ENCODE peak calls at places on chromosomes 3 and 15, in eight cellular contexts. One of them, this sample, is unnamed.

GRCh38 chr3:161500057-161500836 is 3.6 kb downstream of the OTOL1 start:
- DNase-seq in Kasumi-1: no peak
- DNase-seq in lower lobe of right lung: no peak
- DNase-seq in globus pallidus: no peak
- DNase-seq in ureter: no peak
- DNase-seq in WTC11: no peak
- DNase-seq in mucosa of gallbladder: no peak
- DNase-seq in thoracic aorta: no peak
- DNase-seq in this sample: no peak

GRCh38 chr3:152257246-152258074 is 11.3 kb upstream of the MBNL1 start:
- DNase-seq in globus pallidus: no peak
- DNase-seq in thoracic aorta: no peak
- DNase-seq in WTC11: no peak
- DNase-seq in lower lobe of right lung: no peak
- DNase-seq in mucosa of gallbladder: no peak
- DNase-seq in ureter: no peak
- DNase-seq in Kasumi-1: peak
- DNase-seq in this sample: no peak

GRCh38 chr3:64067510-64068346 is 44.4 kb upstream of the PSMD6 start:
- DNase-seq in Kasumi-1: no peak
- DNase-seq in WTC11: no peak
- DNase-seq in lower lobe of right lung: no peak
- DNase-seq in globus pallidus: no peak
- DNase-seq in thoracic aorta: no peak
- DNase-seq in ureter: no peak
- DNase-seq in mucosa of gallbladder: no peak
- DNase-seq in this sample: no peak

GRCh38 chr3:9079674-9080073 is 116.4 kb upstream of the RAD18 start:
- DNase-seq in globus pallidus: no peak
- DNase-seq in mucosa of gallbladder: no peak
- DNase-seq in ureter: no peak
- DNase-seq in WTC11: no peak
- DNase-seq in Kasumi-1: no peak
- DNase-seq in thoracic aorta: no peak
- DNase-seq in lower lobe of right lung: no peak
- DNase-seq in this sample: no peak

GRCh38 chr15:52114656-52115055 is 2.1 kb upstream of the BCL2L10 start:
- DNase-seq in thoracic aorta: no peak
- DNase-seq in ureter: no peak
- DNase-seq in lower lobe of right lung: no peak
- DNase-seq in WTC11: no peak
- DNase-seq in mucosa of gallbladder: no peak
- DNase-seq in Kasumi-1: no peak
- DNase-seq in globus pallidus: peak
- DNase-seq in this sample: no peak

GRCh38 chr15:36370051-36370734 is 209.2 kb upstream of the CDIN1 start:
- DNase-seq in WTC11: no peak
- DNase-seq in thoracic aorta: no peak
- DNase-seq in ureter: no peak
- DNase-seq in globus pallidus: no peak
- DNase-seq in lower lobe of right lung: no peak
- DNase-seq in Kasumi-1: no peak
- DNase-seq in mucosa of gallbladder: no peak
- DNase-seq in this sample: no peak

GRCh38 chr15:62453356-62453755 is 288.3 kb upstream of the C2CD4B start:
- DNase-seq in mucosa of gallbladder: no peak
- DNase-seq in WTC11: no peak
- DNase-seq in lower lobe of right lung: no peak
- DNase-seq in ureter: no peak
- DNase-seq in Kasumi-1: no peak
- DNase-seq in thoracic aorta: no peak
- DNase-seq in globus pallidus: no peak
- DNase-seq in this sample: no peak

GRCh38 chr15:85351965-85352364 is 28.4 kb upstream of the AKAP13 start:
- DNase-seq in Kasumi-1: no peak
- DNase-seq in globus pallidus: no peak
- DNase-seq in lower lobe of right lung: no peak
- DNase-seq in mucosa of gallbladder: no peak
- DNase-seq in ureter: no peak
- DNase-seq in WTC11: no peak
- DNase-seq in thoracic aorta: no peak
- DNase-seq in this sample: no peak

GRCh38 chr15:39270221-39270835 is 310.6 kb upstream of the THBS1 start:
- DNase-seq in thoracic aorta: no peak
- DNase-seq in WTC11: no peak
- DNase-seq in mucosa of gallbladder: no peak
- DNase-seq in globus pallidus: no peak
- DNase-seq in Kasumi-1: no peak
- DNase-seq in lower lobe of right lung: no peak
- DNase-seq in ureter: no peak
- DNase-seq in this sample: no peak

GRCh38 chr3:32876920-32877319 is 59.1 kb downstream of the TRIM71 start:
- DNase-seq in mucosa of gallbladder: no peak
- DNase-seq in thoracic aorta: no peak
- DNase-seq in lower lobe of right lung: no peak
- DNase-seq in Kasumi-1: no peak
- DNase-seq in ureter: no peak
- DNase-seq in globus pallidus: no peak
- DNase-seq in WTC11: no peak
- DNase-seq in this sample: no peak

GRCh38 chr3:60588806-60589205 is 662.4 kb downstream of the FHIT start:
- DNase-seq in lower lobe of right lung: no peak
- DNase-seq in mucosa of gallbladder: no peak
- DNase-seq in Kasumi-1: no peak
- DNase-seq in thoracic aorta: no peak
- DNase-seq in globus pallidus: no peak
- DNase-seq in ureter: no peak
- DNase-seq in WTC11: no peak
- DNase-seq in this sample: no peak

GRCh38 chr3:39855517-39855916 is 46.1 kb downstream of the MYRIP start:
- DNase-seq in globus pallidus: no peak
- DNase-seq in thoracic aorta: no peak
- DNase-seq in ureter: no peak
- DNase-seq in mucosa of gallbladder: no peak
- DNase-seq in WTC11: no peak
- DNase-seq in Kasumi-1: no peak
- DNase-seq in lower lobe of right lung: no peak
- DNase-seq in this sample: no peak